ENCODE peak calls at places on chromosomes 7 and 10, in nine cellular contexts. One of them, this sample, is unnamed.

GRCh38 chr10:49187950-49188761 is at the start of gene TMEM273:
- DNase-seq in IMR-90: no peak
- DNase-seq in mesenchymal stem cell: no peak
- DNase-seq in GM23338: no peak
- DNase-seq in GM12878: peak
- DNase-seq in PC-9: peak
- DNase-seq in GM23248: no peak
- DNase-seq in OCI-LY7: peak
- DNase-seq in SK-N-SH: no peak
- DNase-seq in this sample: no peak

GRCh38 chr7:78254397-78255055 is 456.0 kb downstream of the PHTF2 start:
- DNase-seq in PC-9: no peak
- DNase-seq in mesenchymal stem cell: no peak
- DNase-seq in SK-N-SH: no peak
- DNase-seq in GM23248: no peak
- DNase-seq in OCI-LY7: peak
- DNase-seq in GM23338: no peak
- DNase-seq in GM12878: no peak
- DNase-seq in IMR-90: no peak
- DNase-seq in this sample: no peak

GRCh38 chr7:152998440-152998839 is 238.9 kb downstream of the ACTR3B start:
- DNase-seq in IMR-90: no peak
- DNase-seq in GM12878: no peak
- DNase-seq in OCI-LY7: no peak
- DNase-seq in SK-N-SH: no peak
- DNase-seq in GM23338: no peak
- DNase-seq in GM23248: no peak
- DNase-seq in mesenchymal stem cell: no peak
- DNase-seq in PC-9: no peak
- DNase-seq in this sample: no peak

GRCh38 chr10:32347363-32347735 is 391 bp upstream of the EPC1 start:
- DNase-seq in GM12878: no peak
- DNase-seq in GM23338: no peak
- DNase-seq in SK-N-SH: no peak
- DNase-seq in OCI-LY7: no peak
- DNase-seq in mesenchymal stem cell: no peak
- DNase-seq in IMR-90: no peak
- DNase-seq in GM23248: no peak
- DNase-seq in PC-9: no peak
- DNase-seq in this sample: no peak

GRCh38 chr7:93148727-93149126 is 542 bp upstream of the SAMD9L start:
- DNase-seq in OCI-LY7: no peak
- DNase-seq in GM12878: no peak
- DNase-seq in GM23248: no peak
- DNase-seq in mesenchymal stem cell: no peak
- DNase-seq in IMR-90: no peak
- DNase-seq in SK-N-SH: no peak
- DNase-seq in PC-9: no peak
- DNase-seq in GM23338: no peak
- DNase-seq in this sample: no peak

GRCh38 chr7:103076767-103077166 is 1.8 kb downstream of the ARMC10 start:
- DNase-seq in GM12878: no peak
- DNase-seq in mesenchymal stem cell: no peak
- DNase-seq in IMR-90: no peak
- DNase-seq in GM23338: no peak
- DNase-seq in PC-9: no peak
- DNase-seq in SK-N-SH: no peak
- DNase-seq in OCI-LY7: no peak
- DNase-seq in GM23248: no peak
- DNase-seq in this sample: no peak

GRCh38 chr10:60524541-60524940 is 134.9 kb upstream of the ANK3 start:
- DNase-seq in IMR-90: peak
- DNase-seq in GM12878: no peak
- DNase-seq in GM23248: peak
- DNase-seq in GM23338: no peak
- DNase-seq in PC-9: no peak
- DNase-seq in OCI-LY7: no peak
- DNase-seq in mesenchymal stem cell: peak
- DNase-seq in SK-N-SH: no peak
- DNase-seq in this sample: peak

GRCh38 chr7:85068796-85069195 is 118.1 kb downstream of the SEMA3D start:
- DNase-seq in GM12878: no peak
- DNase-seq in GM23248: peak
- DNase-seq in mesenchymal stem cell: peak
- DNase-seq in SK-N-SH: no peak
- DNase-seq in IMR-90: peak
- DNase-seq in GM23338: no peak
- DNase-seq in OCI-LY7: no peak
- DNase-seq in PC-9: no peak
- DNase-seq in this sample: peak

GRCh38 chr10:104441601-104442000 is 88.0 kb downstream of the CFAP58 start:
- DNase-seq in mesenchymal stem cell: peak
- DNase-seq in GM12878: no peak
- DNase-seq in IMR-90: peak
- DNase-seq in SK-N-SH: no peak
- DNase-seq in GM23248: peak
- DNase-seq in PC-9: no peak
- DNase-seq in OCI-LY7: no peak
- DNase-seq in GM23338: no peak
- DNase-seq in this sample: peak

GRCh38 chr7:25495342-25495855 is 267.1 kb upstream of the NPVF start:
- DNase-seq in SK-N-SH: peak
- DNase-seq in OCI-LY7: no peak
- DNase-seq in GM23338: no peak
- DNase-seq in GM12878: no peak
- DNase-seq in IMR-90: no peak
- DNase-seq in PC-9: no peak
- DNase-seq in GM23248: no peak
- DNase-seq in mesenchymal stem cell: no peak
- DNase-seq in this sample: no peak

GRCh38 chr7:73786588-73786987 is 16.5 kb upstream of the CLDN3 start:
- DNase-seq in IMR-90: no peak
- DNase-seq in GM23248: no peak
- DNase-seq in PC-9: no peak
- DNase-seq in GM12878: no peak
- DNase-seq in GM23338: no peak
- DNase-seq in mesenchymal stem cell: no peak
- DNase-seq in SK-N-SH: no peak
- DNase-seq in OCI-LY7: no peak
- DNase-seq in this sample: no peak

GRCh38 chr10:12628964-12629766 is 279.8 kb downstream of the CAMK1D start:
- DNase-seq in GM23248: no peak
- DNase-seq in GM12878: no peak
- DNase-seq in mesenchymal stem cell: no peak
- DNase-seq in GM23338: no peak
- DNase-seq in IMR-90: no peak
- DNase-seq in SK-N-SH: no peak
- DNase-seq in OCI-LY7: no peak
- DNase-seq in PC-9: peak
- DNase-seq in this sample: no peak

DNA sequence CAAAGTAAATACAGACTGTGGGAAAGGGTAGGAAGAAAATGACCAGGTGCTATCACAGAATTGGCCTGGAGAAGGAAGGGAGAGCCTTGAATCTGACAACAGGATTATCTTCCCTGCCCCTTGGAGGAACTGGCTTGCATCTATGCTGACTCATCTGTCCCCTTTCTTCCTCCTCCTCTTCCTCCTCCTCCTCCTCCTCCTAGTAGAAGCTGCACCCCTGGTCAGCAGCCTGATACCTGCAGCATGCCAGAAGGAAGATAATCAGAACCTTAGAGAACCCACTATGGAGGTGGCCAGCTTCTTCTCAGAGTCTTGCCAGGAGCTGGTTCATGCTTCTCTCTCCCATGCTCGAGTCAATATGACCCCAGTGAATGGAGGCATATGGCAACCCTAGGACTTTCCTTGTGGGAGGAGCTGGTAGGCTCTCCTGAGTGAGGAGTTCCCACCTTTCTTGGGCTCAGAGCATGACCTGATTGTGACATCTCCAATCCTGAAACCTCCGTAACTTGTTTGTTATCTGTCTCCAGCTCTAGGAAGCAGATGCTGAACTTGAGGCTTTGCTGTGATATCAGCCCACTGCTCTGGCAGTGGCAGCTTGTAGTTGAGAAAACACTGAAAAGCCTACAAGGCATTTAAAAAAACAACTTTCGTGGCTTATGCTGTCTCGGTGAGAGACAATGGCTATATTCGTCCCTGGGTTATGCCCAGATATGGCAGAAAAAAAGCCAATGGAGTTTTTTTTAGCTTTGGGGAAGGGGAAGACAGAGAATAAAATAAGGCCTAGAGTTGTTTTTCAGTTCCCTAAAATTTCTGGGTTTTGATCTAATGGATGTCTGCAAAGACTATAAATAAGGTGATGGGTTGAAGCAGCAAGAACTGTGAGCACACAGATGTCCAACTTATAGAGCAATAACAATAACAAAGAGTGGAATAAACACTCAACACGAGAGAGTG is 60.6 kb downstream of the CDHR3 start:
- DNase-seq in GM12878: peak
- DNase-seq in IMR-90: no peak
- DNase-seq in GM23338: no peak
- DNase-seq in PC-9: no peak
- DNase-seq in SK-N-SH: no peak
- DNase-seq in mesenchymal stem cell: no peak
- DNase-seq in OCI-LY7: peak
- DNase-seq in GM23248: no peak
- DNase-seq in this sample: no peak
- H3K4me3 ChIP-seq in GM12878: no peak
- H3K4me3 ChIP-seq in IMR-90: no peak
- H3K4me3 ChIP-seq in GM23338: no peak
- H3K4me3 ChIP-seq in PC-9: no peak
- H3K4me3 ChIP-seq in SK-N-SH: no peak
- H3K4me3 ChIP-seq in mesenchymal stem cell: no peak
- H3K4me3 ChIP-seq in OCI-LY7: peak
- H3K4me3 ChIP-seq in GM23248: no peak
- H3K4me3 ChIP-seq in this sample: no peak

GRCh38 chr10:89494615-89495014 is 40.8 kb downstream of the SLC16A12 start:
- DNase-seq in mesenchymal stem cell: no peak
- DNase-seq in PC-9: no peak
- DNase-seq in GM23248: no peak
- DNase-seq in IMR-90: no peak
- DNase-seq in SK-N-SH: no peak
- DNase-seq in GM12878: no peak
- DNase-seq in GM23338: no peak
- DNase-seq in OCI-LY7: no peak
- DNase-seq in this sample: no peak
- H2AFZ ChIP-seq in mesenchymal stem cell: no peak
- H2AFZ ChIP-seq in PC-9: no peak
- H2AFZ ChIP-seq in GM23248: no peak
- H2AFZ ChIP-seq in IMR-90: no peak
- H2AFZ ChIP-seq in SK-N-SH: no peak
- H2AFZ ChIP-seq in GM12878: no peak
- H2AFZ ChIP-seq in GM23338: no peak
- H2AFZ ChIP-seq in OCI-LY7: no peak
- H2AFZ ChIP-seq in this sample: no peak

DNA sequence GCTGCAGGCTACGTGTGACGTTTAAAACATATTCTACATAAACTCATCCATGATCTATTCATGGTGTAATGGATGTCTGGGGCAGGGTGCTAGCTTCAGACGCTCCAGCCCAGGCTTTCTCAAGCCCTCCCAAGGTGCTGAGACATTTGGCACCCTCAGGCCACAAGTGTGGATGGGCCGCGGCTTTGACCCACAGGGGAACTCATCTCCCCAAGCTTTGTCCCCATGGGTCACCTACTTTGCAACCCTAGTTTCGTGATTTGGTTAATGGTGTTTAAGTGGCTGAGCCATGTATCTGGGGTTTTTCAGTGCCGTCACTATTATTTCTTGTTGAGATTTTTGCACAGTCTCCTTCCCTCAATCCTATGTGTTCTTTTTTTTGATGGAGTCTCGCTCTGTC is 66.0 kb downstream of the GRK5 start:
- DNase-seq in SK-N-SH: no peak
- DNase-seq in IMR-90: no peak
- DNase-seq in OCI-LY7: no peak
- DNase-seq in GM23338: no peak
- DNase-seq in mesenchymal stem cell: no peak
- DNase-seq in GM23248: no peak
- DNase-seq in GM12878: no peak
- DNase-seq in PC-9: no peak
- DNase-seq in this sample: no peak
- H3K27ac ChIP-seq in SK-N-SH: no peak
- H3K27ac ChIP-seq in IMR-90: no peak
- H3K27ac ChIP-seq in OCI-LY7: no peak
- H3K27ac ChIP-seq in GM23338: no peak
- H3K27ac ChIP-seq in mesenchymal stem cell: no peak
- H3K27ac ChIP-seq in GM23248: no peak
- H3K27ac ChIP-seq in GM12878: no peak
- H3K27ac ChIP-seq in PC-9: no peak
- H3K27ac ChIP-seq in this sample: no peak

DNA sequence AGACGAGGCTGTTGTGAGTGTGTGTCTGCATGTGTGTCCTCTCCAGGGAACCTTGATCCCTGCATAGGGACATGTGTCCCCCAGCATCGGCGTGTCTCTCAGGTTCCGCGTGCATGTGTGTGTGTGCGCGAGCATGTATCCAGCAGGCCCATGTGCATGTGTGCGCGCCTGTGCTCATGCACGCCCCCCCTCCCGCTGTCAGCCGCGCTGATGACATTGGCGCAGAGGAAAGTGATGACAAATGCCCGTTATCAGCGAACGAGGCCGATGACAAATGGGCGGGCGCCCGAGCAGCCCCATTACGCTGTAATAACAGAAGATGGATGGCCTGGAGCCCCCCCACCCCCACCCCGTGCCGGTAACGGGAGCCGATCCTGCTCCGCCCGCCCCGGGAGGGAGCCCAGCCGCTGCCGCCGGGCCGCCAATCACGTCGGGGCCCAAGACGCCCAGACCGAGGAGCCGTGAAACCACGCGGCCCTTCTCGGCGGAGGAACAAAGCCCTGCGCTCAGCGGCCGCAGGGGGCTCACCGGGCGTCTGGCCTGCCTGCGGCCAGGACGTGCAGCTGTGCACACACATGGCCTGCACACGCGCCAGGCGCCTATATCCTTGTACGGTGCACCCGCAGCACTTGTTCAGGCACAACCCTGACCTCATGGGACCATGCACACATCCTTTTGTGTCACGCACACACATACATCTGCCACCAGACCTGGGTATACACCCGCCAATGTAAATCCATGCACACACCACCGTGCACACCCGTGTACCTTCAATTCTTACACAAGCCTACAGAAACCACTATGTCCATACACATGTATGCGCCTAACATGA is 21.5 kb downstream of the POLL start:
- DNase-seq in mesenchymal stem cell: peak
- DNase-seq in GM12878: no peak
- DNase-seq in GM23248: peak
- DNase-seq in SK-N-SH: peak
- DNase-seq in OCI-LY7: peak
- DNase-seq in IMR-90: peak
- DNase-seq in GM23338: peak
- DNase-seq in PC-9: no peak
- DNase-seq in this sample: no peak
- H3K4me3 ChIP-seq in mesenchymal stem cell: peak
- H3K4me3 ChIP-seq in GM12878: peak
- H3K4me3 ChIP-seq in GM23248: peak
- H3K4me3 ChIP-seq in SK-N-SH: peak
- H3K4me3 ChIP-seq in OCI-LY7: no peak
- H3K4me3 ChIP-seq in IMR-90: no peak
- H3K4me3 ChIP-seq in GM23338: peak
- H3K4me3 ChIP-seq in PC-9: no peak
- H3K4me3 ChIP-seq in this sample: no peak

This sample was measured in mammary epithelial cell.